ENCODE peak calls at places on chromosomes 3 and 15, in ten cellular contexts. H is M059J; Z is sciatic nerve; B is endothelial cell; I is stimulated activated CD8-positive, alpha-beta memory T cell treated with anti-CD3 and anti-CD28 coated beads, Interleukin-12 subunit alpha, Interleukin-12 subunit beta, amount 100 ng/mL, for 4 hours; N is NCI-H1694 treated with DMSO at 0.1 percent for 48 hours; V is AML-193; D is fibroblast of mammary gland; S is NB4; L is activated CD8-positive, alpha-beta memory T cell treated with anti-CD3 and anti-CD28 coated beads for 48 hours. O is an unnamed sample.

GRCh38 chr3:31562525-31562924 is 29.8 kb downstream of the STT3B start:
- DNase-seq in I (no peak), S (peak), H (no peak), Z (no peak), D (no peak), B (peak), L (no peak), V (no peak), N (no peak), O (no peak)

GRCh38 chr3:172557515-172558220 is 34.4 kb upstream of the TNFSF10 start:
- DNase-seq in Z (no peak), S (peak), V (peak), B (no peak), L (no peak), I (no peak), D (peak), H (no peak), N (no peak), O (no peak)

GRCh38 chr15:58856090-58856489 is 77.4 kb downstream of the SLTM start:
- DNase-seq in D (peak), I (no peak), B (no peak), H (peak), S (no peak), N (no peak), L (no peak), V (no peak), Z (no peak), O (no peak)

GRCh38 chr15:78070049-78070698 is 7.3 kb downstream of the TBC1D2B start:
- DNase-seq in S (peak), H (no peak), D (peak), V (peak), I (no peak), Z (no peak), B (no peak), L (no peak), N (no peak), O (no peak)

GRCh38 chr3:177597325-177598109 is 400.2 kb upstream of the TBL1XR1 start:
- DNase-seq in S (peak), Z (peak), L (no peak), B (no peak), I (no peak), V (peak), D (peak), N (peak), H (peak), O (peak)

GRCh38 chr3:114651555-114651954 is 357.7 kb downstream of the TIGIT start:
- DNase-seq in D (no peak), B (no peak), S (no peak), Z (no peak), V (no peak), N (no peak), L (no peak), I (no peak), H (no peak), O (no peak)

GRCh38 chr3:38623539-38623938 is 25.9 kb downstream of the SCN5A start:
- DNase-seq in Z (no peak), H (no peak), V (no peak), B (peak), S (no peak), D (no peak), I (no peak), N (no peak), L (no peak), O (no peak)

GRCh38 chr3:194369522-194370279 is at the start of gene LRRC15:
- DNase-seq in V (no peak), D (peak), Z (no peak), B (peak), H (peak), S (peak), L (no peak), N (no peak), I (no peak), O (no peak)

GRCh38 chr3:64399205-64399800 is 174.0 kb upstream of the PRICKLE2 start:
- DNase-seq in D (peak), Z (no peak), H (peak), S (peak), L (no peak), V (peak), N (peak), I (no peak), B (peak), O (peak)

GRCh38 chr15:99951471-99951870 is 218.2 kb upstream of the LYSMD4 start:
- DNase-seq in D (peak), H (peak), B (no peak), I (no peak), Z (no peak), V (no peak), S (no peak), L (no peak), N (no peak), O (no peak)

GRCh38 chr3:50350527-50351317 is at the start of the genes CYB561D2 and NPRL2:
- DNase-seq in L (peak), V (peak), B (peak), H (peak), I (peak), Z (peak), S (peak), N (peak), D (peak), O (peak)

GRCh38 chr15:90481023-90481422 is 48.7 kb upstream of the CRTC3 start:
- DNase-seq in N (no peak), S (peak), I (no peak), D (no peak), Z (no peak), V (peak), H (no peak), L (peak), B (no peak), O (no peak)

GRCh38 chr15:98580577-98580976 is 67.8 kb upstream of the IGF1R start:
- DNase-seq in N (no peak), B (no peak), V (no peak), Z (no peak), L (no peak), S (no peak), D (no peak), I (no peak), H (no peak), O (no peak)

GRCh38 chr3:54304867-54305266 is 182.5 kb downstream of the CACNA2D3 start:
- DNase-seq in B (no peak), V (no peak), L (no peak), N (no peak), S (no peak), Z (no peak), D (no peak), H (no peak), I (no peak), O (no peak)

GRCh38 chr3:73401058-73401457 is 223.7 kb downstream of the PDZRN3 start:
- DNase-seq in Z (no peak), I (no peak), B (no peak), L (no peak), V (no peak), H (peak), S (peak), N (no peak), D (peak), O (no peak)

GRCh38 chr15:70471517-70471916 is 291.8 kb downstream of the UACA start:
- DNase-seq in L (no peak), V (no peak), N (no peak), S (no peak), Z (no peak), I (no peak), D (no peak), H (no peak), B (no peak), O (no peak)

GRCh38 chr3:99633887-99634558 is 4.4 kb upstream of the COL8A1 start:
- DNase-seq in V (no peak), B (no peak), Z (no peak), I (no peak), N (no peak), S (no peak), H (peak), L (no peak), D (no peak), O (no peak)

GRCh38 chr3:46666471-46666845 is 27.0 kb downstream of the ALS2CL start:
- DNase-seq in S (no peak), N (no peak), Z (peak), V (no peak), B (no peak), I (no peak), H (no peak), D (no peak), L (no peak), O (no peak)